ENCODE peak calls at places on chromosomes 6 and 20, in seven cellular contexts. One of them, this sample, is unnamed. For H3K27me3, the result is how much of the 10 kb centered on the place peaks cover.

GRCh38 chr6:5663739-5664138 is 343.0 kb downstream of the NRN1 start:
- DNase-seq in GM23338: no peak
- DNase-seq in esophagus squamous epithelium: no peak
- DNase-seq in WERI-Rb-1: no peak
- DNase-seq in adrenal gland: no peak
- DNase-seq in heart right ventricle: no peak
- DNase-seq in HL-60: no peak
- DNase-seq in this sample: peak

GRCh38 chr20:35615667-35616464 is at the start of gene SPAG4:
- DNase-seq in HL-60: peak
- DNase-seq in GM23338: peak
- DNase-seq in WERI-Rb-1: peak
- DNase-seq in adrenal gland: peak
- DNase-seq in esophagus squamous epithelium: peak
- DNase-seq in heart right ventricle: peak
- DNase-seq in this sample: peak

GRCh38 chr6:74018825-74019224 is 322.8 kb downstream of the CD109 start:
- DNase-seq in heart right ventricle: no peak
- DNase-seq in HL-60: no peak
- DNase-seq in esophagus squamous epithelium: no peak
- DNase-seq in WERI-Rb-1: no peak
- DNase-seq in adrenal gland: no peak
- DNase-seq in GM23338: no peak
- DNase-seq in this sample: no peak

GRCh38 chr20:50478162-50479036 is 31.8 kb upstream of the PTPN1 start:
- DNase-seq in heart right ventricle: peak
- DNase-seq in adrenal gland: peak
- DNase-seq in HL-60: no peak
- DNase-seq in WERI-Rb-1: peak
- DNase-seq in GM23338: peak
- DNase-seq in esophagus squamous epithelium: no peak
- DNase-seq in this sample: peak

GRCh38 chr6:3542032-3542640 is 85.3 kb upstream of the SLC22A23 start:
- DNase-seq in heart right ventricle: no peak
- DNase-seq in HL-60: no peak
- DNase-seq in adrenal gland: no peak
- DNase-seq in esophagus squamous epithelium: no peak
- DNase-seq in WERI-Rb-1: no peak
- DNase-seq in GM23338: no peak
- DNase-seq in this sample: no peak

GRCh38 chr6:120010075-120010474 is 660.5 kb upstream of the MAN1A1 start:
- DNase-seq in GM23338: no peak
- DNase-seq in HL-60: no peak
- DNase-seq in heart right ventricle: no peak
- DNase-seq in WERI-Rb-1: no peak
- DNase-seq in esophagus squamous epithelium: no peak
- DNase-seq in adrenal gland: no peak
- DNase-seq in this sample: no peak

GRCh38 chr6:146857960-146858308 is 259.2 kb downstream of the ADGB start:
- DNase-seq in heart right ventricle: no peak
- DNase-seq in WERI-Rb-1: no peak
- DNase-seq in esophagus squamous epithelium: no peak
- DNase-seq in HL-60: no peak
- DNase-seq in GM23338: peak
- DNase-seq in adrenal gland: no peak
- DNase-seq in this sample: peak

GRCh38 chr6:135488023-135488422 is 9.5 kb downstream of the AHI1 start:
- DNase-seq in WERI-Rb-1: no peak
- DNase-seq in esophagus squamous epithelium: no peak
- DNase-seq in HL-60: no peak
- DNase-seq in heart right ventricle: no peak
- DNase-seq in GM23338: no peak
- DNase-seq in adrenal gland: no peak
- DNase-seq in this sample: no peak

GRCh38 chr6:151269318-151269995 is 29.7 kb downstream of the AKAP12 start:
- DNase-seq in GM23338: no peak
- DNase-seq in HL-60: no peak
- DNase-seq in adrenal gland: no peak
- DNase-seq in esophagus squamous epithelium: no peak
- DNase-seq in WERI-Rb-1: no peak
- DNase-seq in heart right ventricle: no peak
- DNase-seq in this sample: no peak

GRCh38 chr6:29967379-29968010 is 25.2 kb downstream of the HLA-A start:
- DNase-seq in heart right ventricle: no peak
- DNase-seq in GM23338: no peak
- DNase-seq in HL-60: peak
- DNase-seq in esophagus squamous epithelium: no peak
- DNase-seq in WERI-Rb-1: no peak
- DNase-seq in adrenal gland: peak
- DNase-seq in this sample: no peak

GRCh38 chr6:153485072-153485471 is 354.0 kb upstream of the RGS17 start:
- DNase-seq in esophagus squamous epithelium: no peak
- DNase-seq in adrenal gland: no peak
- DNase-seq in GM23338: no peak
- DNase-seq in HL-60: no peak
- DNase-seq in WERI-Rb-1: no peak
- DNase-seq in heart right ventricle: no peak
- DNase-seq in this sample: peak

GRCh38 chr6:107625264-107625663 is 135.3 kb downstream of the SOBP start:
- DNase-seq in esophagus squamous epithelium: no peak
- DNase-seq in WERI-Rb-1: no peak
- DNase-seq in HL-60: no peak
- DNase-seq in GM23338: no peak
- DNase-seq in adrenal gland: no peak
- DNase-seq in heart right ventricle: no peak
- DNase-seq in this sample: peak

GRCh38 chr6:3334579-3334978 is 75.8 kb downstream of the PSMG4 start:
- DNase-seq in adrenal gland: peak
- DNase-seq in WERI-Rb-1: peak
- DNase-seq in HL-60: no peak
- DNase-seq in esophagus squamous epithelium: no peak
- DNase-seq in GM23338: no peak
- DNase-seq in heart right ventricle: peak
- DNase-seq in this sample: peak

GRCh38 chr6:147389463-147389862 is 119.0 kb upstream of the SAMD5 start:
- DNase-seq in adrenal gland: no peak
- DNase-seq in HL-60: no peak
- DNase-seq in WERI-Rb-1: no peak
- DNase-seq in heart right ventricle: no peak
- DNase-seq in GM23338: no peak
- DNase-seq in esophagus squamous epithelium: no peak
- DNase-seq in this sample: no peak

GRCh38 chr20:48635791-48636267 is 192.0 kb downstream of the PREX1 start:
- DNase-seq in esophagus squamous epithelium: no peak
- DNase-seq in GM23338: peak
- DNase-seq in HL-60: peak
- DNase-seq in heart right ventricle: peak
- DNase-seq in WERI-Rb-1: peak
- DNase-seq in adrenal gland: peak
- DNase-seq in this sample: peak

GRCh38 chr6:33078919-33079521 is 3.2 kb downstream of the HLA-DPB1 start:
- DNase-seq in adrenal gland: no peak
- DNase-seq in GM23338: no peak
- DNase-seq in heart right ventricle: no peak
- DNase-seq in esophagus squamous epithelium: no peak
- DNase-seq in WERI-Rb-1: no peak
- DNase-seq in HL-60: no peak
- DNase-seq in this sample: no peak

GRCh38 chr6:75563032-75563431 is 38.6 kb upstream of the SENP6 start:
- DNase-seq in esophagus squamous epithelium: no peak
- DNase-seq in HL-60: no peak
- DNase-seq in heart right ventricle: no peak
- DNase-seq in GM23338: peak
- DNase-seq in adrenal gland: no peak
- DNase-seq in WERI-Rb-1: peak
- DNase-seq in this sample: peak
- TF ChIP-seq CTCF in esophagus squamous epithelium: no peak
- TF ChIP-seq CTCF in HL-60: peak
- TF ChIP-seq CTCF in heart right ventricle: peak
- TF ChIP-seq CTCF in GM23338: peak
- TF ChIP-seq CTCF in adrenal gland: peak
- TF ChIP-seq CTCF in WERI-Rb-1: peak
- TF ChIP-seq CTCF in this sample: peak

DNA sequence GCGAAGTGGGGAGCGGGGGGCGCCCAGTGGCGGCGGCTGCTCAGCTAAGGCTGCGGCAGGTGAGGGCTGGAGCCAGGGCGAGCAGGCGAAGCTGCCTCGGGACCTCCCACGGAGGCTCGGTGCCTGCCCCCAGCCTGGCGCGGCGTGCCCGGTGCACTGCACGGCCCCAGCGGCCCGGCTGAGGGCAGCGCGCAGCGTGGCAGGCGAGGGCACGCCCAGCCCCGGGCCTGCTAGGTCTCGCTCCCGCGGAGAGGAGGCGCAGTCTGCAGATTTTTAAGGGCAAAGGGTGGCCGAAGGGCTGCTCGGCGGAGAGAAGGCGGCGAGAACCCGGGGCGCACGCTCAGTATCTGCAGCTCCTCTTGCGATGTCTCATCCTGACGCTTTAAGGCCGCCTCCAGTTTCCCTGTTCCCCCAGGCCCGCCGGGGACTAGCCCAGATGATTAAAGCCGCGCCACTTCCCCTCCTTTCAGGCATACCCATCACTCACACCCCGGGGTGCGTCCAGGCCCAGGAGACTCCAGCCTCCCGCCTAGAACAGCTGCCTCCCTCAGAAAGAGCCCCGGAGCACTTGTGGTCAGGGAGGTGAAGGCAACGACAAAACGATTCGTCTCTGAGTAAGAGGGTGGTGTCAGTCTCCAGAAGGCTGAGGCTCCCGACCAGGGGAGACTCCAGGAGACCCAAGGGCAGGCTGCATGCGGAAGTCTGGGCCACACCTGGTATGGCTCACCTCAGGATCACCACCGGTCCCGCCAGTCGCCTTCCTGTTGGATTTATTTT is at the start of gene FERMT1:
- DNase-seq in heart right ventricle: peak
- DNase-seq in HL-60: no peak
- DNase-seq in esophagus squamous epithelium: no peak
- DNase-seq in GM23338: peak
- DNase-seq in WERI-Rb-1: peak
- DNase-seq in adrenal gland: peak
- DNase-seq in this sample: peak
- H3K27me3 ChIP-seq in heart right ventricle: under half
- H3K27me3 ChIP-seq in HL-60: under half
- H3K27me3 ChIP-seq in esophagus squamous epithelium: under half
- H3K27me3 ChIP-seq in GM23338: under half
- H3K27me3 ChIP-seq in WERI-Rb-1: under half
- H3K27me3 ChIP-seq in adrenal gland: under half
- H3K27me3 ChIP-seq in this sample: under half

GRCh38 chr6:157323114-157323923 is at the start of gene TMEM242:
- DNase-seq in heart right ventricle: peak
- DNase-seq in HL-60: peak
- DNase-seq in adrenal gland: peak
- DNase-seq in GM23338: peak
- DNase-seq in WERI-Rb-1: peak
- DNase-seq in esophagus squamous epithelium: no peak
- DNase-seq in this sample: peak
- TF ChIP-seq CTCF in heart right ventricle: peak
- TF ChIP-seq CTCF in HL-60: no peak
- TF ChIP-seq CTCF in adrenal gland: peak
- TF ChIP-seq CTCF in GM23338: peak
- TF ChIP-seq CTCF in WERI-Rb-1: peak
- TF ChIP-seq CTCF in esophagus squamous epithelium: no peak
- TF ChIP-seq CTCF in this sample: peak

GRCh38 chr6:108966236-108966635 is 118.0 kb downstream of the ARMC2 start:
- DNase-seq in GM23338: no peak
- DNase-seq in esophagus squamous epithelium: no peak
- DNase-seq in heart right ventricle: no peak
- DNase-seq in adrenal gland: no peak
- DNase-seq in WERI-Rb-1: no peak
- DNase-seq in HL-60: no peak
- DNase-seq in this sample: no peak
- H3K27me3 ChIP-seq in GM23338: under half
- H3K27me3 ChIP-seq in esophagus squamous epithelium: under half
- H3K27me3 ChIP-seq in heart right ventricle: under half
- H3K27me3 ChIP-seq in adrenal gland: under half
- H3K27me3 ChIP-seq in WERI-Rb-1: under half
- H3K27me3 ChIP-seq in HL-60: under half
- H3K27me3 ChIP-seq in this sample: under half

DNA sequence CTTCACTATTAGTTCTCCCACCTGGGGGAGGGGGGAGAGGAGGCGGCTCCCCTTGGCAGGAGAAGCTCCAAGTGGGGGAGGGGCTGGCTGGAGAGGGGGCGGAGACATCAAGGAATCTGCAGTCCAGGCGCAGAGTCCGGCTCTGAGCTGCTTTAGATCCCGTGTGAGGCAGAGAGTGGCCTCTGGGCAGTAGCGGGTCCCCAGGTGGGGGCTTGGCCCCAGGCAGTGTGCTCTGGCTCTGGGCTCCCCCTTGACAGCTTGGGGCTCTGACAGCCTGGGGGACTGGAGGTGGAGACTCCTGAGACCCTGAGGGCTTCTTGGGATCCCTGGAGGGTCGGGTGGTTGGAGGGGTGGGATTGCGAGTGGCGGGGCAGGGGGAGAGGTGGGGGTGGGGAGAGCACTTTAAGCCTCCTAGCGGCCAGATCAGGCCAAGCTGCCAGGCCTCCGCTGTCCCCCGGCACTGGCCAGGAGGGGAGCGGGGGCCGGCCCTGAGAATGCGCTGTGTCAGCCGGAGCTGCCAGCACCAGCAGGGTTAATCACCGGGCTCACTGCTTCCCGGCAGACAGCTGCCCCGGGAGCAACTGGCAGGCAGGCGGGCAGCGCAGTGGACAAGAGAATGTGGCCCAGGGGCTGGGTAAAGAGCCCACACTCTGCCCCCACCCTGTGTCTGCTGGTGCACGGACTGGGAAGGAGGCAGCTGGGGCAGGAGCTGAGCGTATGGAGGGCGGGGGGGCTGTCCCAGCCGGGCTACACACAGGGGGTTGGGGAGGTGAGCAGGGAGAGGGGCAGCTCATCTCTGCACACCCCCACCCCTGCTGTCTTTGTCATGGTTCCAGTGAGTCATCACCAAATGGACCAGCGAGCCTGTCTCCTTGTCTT is 1.8 kb upstream of the LAMA5 start:
- DNase-seq in WERI-Rb-1: peak
- DNase-seq in HL-60: no peak
- DNase-seq in GM23338: peak
- DNase-seq in adrenal gland: peak
- DNase-seq in heart right ventricle: peak
- DNase-seq in esophagus squamous epithelium: no peak
- DNase-seq in this sample: peak
- TF ChIP-seq CTCF in WERI-Rb-1: peak
- TF ChIP-seq CTCF in HL-60: no peak
- TF ChIP-seq CTCF in GM23338: peak
- TF ChIP-seq CTCF in adrenal gland: peak
- TF ChIP-seq CTCF in heart right ventricle: peak
- TF ChIP-seq CTCF in esophagus squamous epithelium: peak
- TF ChIP-seq CTCF in this sample: peak

GRCh38 chr20:20024942-20025341 is 7.8 kb downstream of the NAA20 start:
- DNase-seq in WERI-Rb-1: no peak
- DNase-seq in HL-60: no peak
- DNase-seq in esophagus squamous epithelium: no peak
- DNase-seq in heart right ventricle: no peak
- DNase-seq in GM23338: no peak
- DNase-seq in adrenal gland: no peak
- DNase-seq in this sample: no peak
- H3K27me3 ChIP-seq in WERI-Rb-1: under half
- H3K27me3 ChIP-seq in HL-60: under half
- H3K27me3 ChIP-seq in esophagus squamous epithelium: under half
- H3K27me3 ChIP-seq in heart right ventricle: under half
- H3K27me3 ChIP-seq in GM23338: under half
- H3K27me3 ChIP-seq in adrenal gland: under half
- H3K27me3 ChIP-seq in this sample: under half

This sample was measured in BE2C.